ENCODE peak calls at places on chromosomes 2 and 18, in ten cellular contexts. One of them, this sample, is unnamed.

GRCh38 chr2:211455225-211455841 is 898.9 kb downstream of the CPS1 start:
- DNase-seq in epithelial cell of proximal tubule: no peak
- DNase-seq in midbrain: peak
- DNase-seq in T-helper 2 cell: peak
- DNase-seq in fibroblast of lung: peak
- DNase-seq in ovary: peak
- DNase-seq in GM10248: peak
- DNase-seq in HTR-8/SVneo: peak
- DNase-seq in occipital lobe: peak
- DNase-seq in GM19239: peak
- DNase-seq in this sample: no peak

GRCh38 chr2:102061962-102062795 is 70.4 kb downstream of the IL1R2 start:
- DNase-seq in ovary: no peak
- DNase-seq in GM10248: no peak
- DNase-seq in GM19239: no peak
- DNase-seq in HTR-8/SVneo: no peak
- DNase-seq in epithelial cell of proximal tubule: no peak
- DNase-seq in occipital lobe: no peak
- DNase-seq in midbrain: no peak
- DNase-seq in T-helper 2 cell: peak
- DNase-seq in fibroblast of lung: peak
- DNase-seq in this sample: peak

GRCh38 chr18:58262581-58262980 is 218.6 kb downstream of the NEDD4L start:
- DNase-seq in ovary: no peak
- DNase-seq in GM10248: no peak
- DNase-seq in HTR-8/SVneo: no peak
- DNase-seq in occipital lobe: no peak
- DNase-seq in midbrain: no peak
- DNase-seq in epithelial cell of proximal tubule: no peak
- DNase-seq in fibroblast of lung: no peak
- DNase-seq in T-helper 2 cell: no peak
- DNase-seq in GM19239: no peak
- DNase-seq in this sample: no peak

GRCh38 chr2:32564417-32565035 is 63.3 kb upstream of the TTC27 start:
- DNase-seq in occipital lobe: no peak
- DNase-seq in ovary: no peak
- DNase-seq in GM10248: no peak
- DNase-seq in fibroblast of lung: peak
- DNase-seq in epithelial cell of proximal tubule: no peak
- DNase-seq in midbrain: no peak
- DNase-seq in GM19239: no peak
- DNase-seq in HTR-8/SVneo: no peak
- DNase-seq in T-helper 2 cell: peak
- DNase-seq in this sample: no peak

GRCh38 chr2:218999021-218999880 is 6.0 kb upstream of the CRYBA2 start:
- DNase-seq in ovary: no peak
- DNase-seq in HTR-8/SVneo: no peak
- DNase-seq in fibroblast of lung: no peak
- DNase-seq in midbrain: no peak
- DNase-seq in occipital lobe: no peak
- DNase-seq in epithelial cell of proximal tubule: no peak
- DNase-seq in GM19239: no peak
- DNase-seq in GM10248: no peak
- DNase-seq in T-helper 2 cell: no peak
- DNase-seq in this sample: no peak

GRCh38 chr2:213722564-213722963 is 438.3 kb downstream of the SPAG16 start:
- DNase-seq in HTR-8/SVneo: no peak
- DNase-seq in fibroblast of lung: no peak
- DNase-seq in GM19239: no peak
- DNase-seq in midbrain: no peak
- DNase-seq in epithelial cell of proximal tubule: no peak
- DNase-seq in GM10248: no peak
- DNase-seq in T-helper 2 cell: no peak
- DNase-seq in occipital lobe: no peak
- DNase-seq in ovary: no peak
- DNase-seq in this sample: no peak

GRCh38 chr2:143758629-143759330 is 629.6 kb downstream of the ARHGAP15 start:
- DNase-seq in GM10248: no peak
- DNase-seq in HTR-8/SVneo: no peak
- DNase-seq in midbrain: no peak
- DNase-seq in ovary: no peak
- DNase-seq in GM19239: no peak
- DNase-seq in occipital lobe: no peak
- DNase-seq in epithelial cell of proximal tubule: no peak
- DNase-seq in fibroblast of lung: peak
- DNase-seq in T-helper 2 cell: no peak
- DNase-seq in this sample: no peak

GRCh38 chr2:32166115-32166549 is 468 bp downstream of the SLC30A6 start:
- DNase-seq in occipital lobe: no peak
- DNase-seq in T-helper 2 cell: no peak
- DNase-seq in epithelial cell of proximal tubule: no peak
- DNase-seq in HTR-8/SVneo: no peak
- DNase-seq in ovary: no peak
- DNase-seq in fibroblast of lung: no peak
- DNase-seq in GM10248: no peak
- DNase-seq in GM19239: no peak
- DNase-seq in midbrain: no peak
- DNase-seq in this sample: no peak

GRCh38 chr2:119734051-119734450 is 25.7 kb upstream of the PTPN4 start:
- DNase-seq in midbrain: no peak
- DNase-seq in GM10248: no peak
- DNase-seq in T-helper 2 cell: no peak
- DNase-seq in ovary: no peak
- DNase-seq in occipital lobe: no peak
- DNase-seq in GM19239: no peak
- DNase-seq in fibroblast of lung: no peak
- DNase-seq in HTR-8/SVneo: no peak
- DNase-seq in epithelial cell of proximal tubule: no peak
- DNase-seq in this sample: no peak

GRCh38 chr2:136019825-136020224 is 34.4 kb upstream of the DARS1 start:
- DNase-seq in epithelial cell of proximal tubule: no peak
- DNase-seq in midbrain: peak
- DNase-seq in GM19239: no peak
- DNase-seq in fibroblast of lung: no peak
- DNase-seq in HTR-8/SVneo: no peak
- DNase-seq in T-helper 2 cell: no peak
- DNase-seq in occipital lobe: no peak
- DNase-seq in GM10248: no peak
- DNase-seq in ovary: no peak
- DNase-seq in this sample: no peak

GRCh38 chr2:80938463-80938862 is 633.9 kb upstream of the LRRTM1 start:
- DNase-seq in epithelial cell of proximal tubule: no peak
- DNase-seq in occipital lobe: no peak
- DNase-seq in GM10248: no peak
- DNase-seq in fibroblast of lung: no peak
- DNase-seq in T-helper 2 cell: no peak
- DNase-seq in midbrain: no peak
- DNase-seq in HTR-8/SVneo: no peak
- DNase-seq in ovary: no peak
- DNase-seq in GM19239: no peak
- DNase-seq in this sample: no peak

GRCh38 chr2:238699307-238700121 is 148.4 kb upstream of the TWIST2 start:
- DNase-seq in fibroblast of lung: no peak
- DNase-seq in epithelial cell of proximal tubule: no peak
- DNase-seq in GM19239: no peak
- DNase-seq in GM10248: no peak
- DNase-seq in T-helper 2 cell: no peak
- DNase-seq in HTR-8/SVneo: no peak
- DNase-seq in occipital lobe: no peak
- DNase-seq in ovary: no peak
- DNase-seq in midbrain: no peak
- DNase-seq in this sample: no peak

GRCh38 chr18:73258375-73259087 is 390.7 kb upstream of the NETO1 start:
- DNase-seq in epithelial cell of proximal tubule: no peak
- DNase-seq in occipital lobe: no peak
- DNase-seq in HTR-8/SVneo: no peak
- DNase-seq in fibroblast of lung: no peak
- DNase-seq in T-helper 2 cell: no peak
- DNase-seq in ovary: no peak
- DNase-seq in midbrain: no peak
- DNase-seq in GM19239: no peak
- DNase-seq in GM10248: no peak
- DNase-seq in this sample: no peak

GRCh38 chr2:203949228-203949627 is 12.7 kb downstream of the ICOS start:
- DNase-seq in ovary: no peak
- DNase-seq in midbrain: no peak
- DNase-seq in fibroblast of lung: peak
- DNase-seq in T-helper 2 cell: peak
- DNase-seq in occipital lobe: no peak
- DNase-seq in HTR-8/SVneo: no peak
- DNase-seq in epithelial cell of proximal tubule: no peak
- DNase-seq in GM19239: no peak
- DNase-seq in GM10248: no peak
- DNase-seq in this sample: no peak

GRCh38 chr2:77977486-77978063 is 455.4 kb upstream of the LRRTM4 start:
- DNase-seq in T-helper 2 cell: no peak
- DNase-seq in GM10248: no peak
- DNase-seq in midbrain: no peak
- DNase-seq in occipital lobe: no peak
- DNase-seq in fibroblast of lung: no peak
- DNase-seq in GM19239: no peak
- DNase-seq in ovary: no peak
- DNase-seq in HTR-8/SVneo: no peak
- DNase-seq in epithelial cell of proximal tubule: peak
- DNase-seq in this sample: no peak

GRCh38 chr2:240146141-240146561 is 5.7 kb upstream of the OTOS start:
- DNase-seq in fibroblast of lung: no peak
- DNase-seq in GM19239: no peak
- DNase-seq in GM10248: no peak
- DNase-seq in midbrain: no peak
- DNase-seq in occipital lobe: no peak
- DNase-seq in T-helper 2 cell: no peak
- DNase-seq in ovary: no peak
- DNase-seq in HTR-8/SVneo: no peak
- DNase-seq in epithelial cell of proximal tubule: no peak
- DNase-seq in this sample: no peak

GRCh38 chr2:161586517-161587167 is 37.6 kb upstream of the SLC4A10 start:
- DNase-seq in ovary: no peak
- DNase-seq in occipital lobe: no peak
- DNase-seq in epithelial cell of proximal tubule: no peak
- DNase-seq in GM10248: no peak
- DNase-seq in T-helper 2 cell: peak
- DNase-seq in midbrain: peak
- DNase-seq in fibroblast of lung: peak
- DNase-seq in HTR-8/SVneo: peak
- DNase-seq in GM19239: no peak
- DNase-seq in this sample: no peak

GRCh38 chr2:85924522-85924921 is 35.7 kb upstream of the ST3GAL5 start:
- DNase-seq in occipital lobe: peak
- DNase-seq in midbrain: peak
- DNase-seq in ovary: peak
- DNase-seq in epithelial cell of proximal tubule: no peak
- DNase-seq in HTR-8/SVneo: peak
- DNase-seq in T-helper 2 cell: no peak
- DNase-seq in fibroblast of lung: peak
- DNase-seq in GM10248: no peak
- DNase-seq in GM19239: no peak
- DNase-seq in this sample: peak

GRCh38 chr2:237414056-237414661 is at the start of gene COL6A3:
- DNase-seq in ovary: peak
- DNase-seq in occipital lobe: no peak
- DNase-seq in midbrain: no peak
- DNase-seq in GM19239: no peak
- DNase-seq in HTR-8/SVneo: no peak
- DNase-seq in fibroblast of lung: peak
- DNase-seq in epithelial cell of proximal tubule: no peak
- DNase-seq in T-helper 2 cell: no peak
- DNase-seq in GM10248: no peak
- DNase-seq in this sample: peak

GRCh38 chr2:206023183-206023582 is 62.8 kb downstream of the INO80D start:
- DNase-seq in occipital lobe: no peak
- DNase-seq in T-helper 2 cell: no peak
- DNase-seq in GM19239: no peak
- DNase-seq in epithelial cell of proximal tubule: no peak
- DNase-seq in ovary: no peak
- DNase-seq in fibroblast of lung: no peak
- DNase-seq in HTR-8/SVneo: no peak
- DNase-seq in GM10248: no peak
- DNase-seq in midbrain: no peak
- DNase-seq in this sample: no peak

GRCh38 chr18:12288406-12288762 is 19.7 kb upstream of the TUBB6 start:
- DNase-seq in GM19239: no peak
- DNase-seq in midbrain: no peak
- DNase-seq in epithelial cell of proximal tubule: no peak
- DNase-seq in T-helper 2 cell: no peak
- DNase-seq in occipital lobe: no peak
- DNase-seq in ovary: no peak
- DNase-seq in fibroblast of lung: no peak
- DNase-seq in GM10248: no peak
- DNase-seq in HTR-8/SVneo: no peak
- DNase-seq in this sample: no peak